ENCODE peak calls at places on chromosomes 5 and 9, in nine cellular contexts. H is left ventricle myocardium superior; X is endodermal cell; N is hippocampal formation; Q is DMS 273 treated with DMSO at 0.1 percent for 48 hours; F is stimulated activated naive CD8-positive, alpha-beta T cell treated with anti-CD3 and anti-CD28 coated beads, Interleukin-15, Interleukin-2, amounts not matched to agents 100 U/mL and 50 U/mL, for 24 hours; I is left cardiac atrium; V is M059J; P is stimulated activated CD8-positive, alpha-beta memory T cell treated with anti-CD3 and anti-CD28 coated beads, Interleukin-4, amount 100 ng/mL, for 4 hours. O is an unnamed sample.

GRCh38 chr5:62284946-62285891 is 20.8 kb upstream of the KIF2A start:
- DNase-seq in Q (no peak), P (no peak), X (no peak), V (no peak), F (peak), H (no peak), N (no peak), I (no peak), O (no peak)

GRCh38 chr5:141313711-141314110 is 6.9 kb downstream of the TAF7 start:
- DNase-seq in N (no peak), V (no peak), P (no peak), Q (no peak), I (no peak), X (no peak), F (no peak), H (no peak), O (no peak)

GRCh38 chr9:68825755-68826500 is 120.9 kb downstream of the PIP5K1B start:
- DNase-seq in N (no peak), I (no peak), X (no peak), F (no peak), Q (no peak), P (no peak), V (no peak), H (no peak), O (no peak)

GRCh38 chr9:125393426-125393825 is 131.8 kb downstream of the GAPVD1 start:
- DNase-seq in N (no peak), I (no peak), P (no peak), F (no peak), X (no peak), V (peak), Q (no peak), H (no peak), O (peak)

GRCh38 chr5:1171340-1171941 is 30.0 kb upstream of the SLC6A19 start:
- DNase-seq in H (no peak), P (no peak), Q (no peak), V (peak), F (no peak), N (no peak), X (no peak), I (peak), O (peak)

GRCh38 chr5:169225830-169226356 is 75.0 kb downstream of the SLIT3 start:
- DNase-seq in Q (no peak), N (no peak), F (no peak), X (no peak), P (no peak), H (no peak), I (no peak), V (no peak), O (no peak)

GRCh38 chr9:4356306-4356705 is 56.4 kb upstream of the GLIS3 start:
- DNase-seq in F (no peak), N (no peak), P (no peak), H (no peak), I (no peak), X (no peak), V (no peak), Q (no peak), O (no peak)

GRCh38 chr5:170809551-170809950 is 26.0 kb downstream of the GABRP start:
- DNase-seq in X (peak), I (no peak), N (peak), F (no peak), H (no peak), P (no peak), Q (peak), V (peak), O (peak)

GRCh38 chr5:173327948-173328895 is at the start of gene STC2:
- DNase-seq in I (peak), H (peak), Q (peak), V (peak), N (no peak), F (peak), P (no peak), X (peak), O (peak)

GRCh38 chr5:129118826-129119225 is 24.3 kb downstream of the ISOC1 start:
- DNase-seq in V (no peak), P (no peak), Q (no peak), X (no peak), N (no peak), F (no peak), H (no peak), I (no peak), O (no peak)

GRCh38 chr9:76655121-76655531 is 109.1 kb upstream of the PCA3 start:
- DNase-seq in V (peak), P (no peak), F (no peak), I (no peak), H (no peak), N (peak), X (no peak), Q (no peak), O (peak)

GRCh38 chr9:79185866-79186265 is 385.9 kb upstream of the TLE4 start:
- DNase-seq in Q (no peak), V (peak), F (no peak), P (no peak), H (no peak), N (no peak), X (no peak), I (no peak), O (peak)

GRCh38 chr5:159883522-159883950 is 32.7 kb upstream of the ADRA1B start:
- DNase-seq in N (no peak), X (no peak), Q (no peak), P (no peak), F (no peak), V (peak), I (no peak), H (no peak), O (peak)

GRCh38 chr5:175747539-175748060 is 89.7 kb downstream of the HRH2 start:
- DNase-seq in N (no peak), V (no peak), X (no peak), P (no peak), H (no peak), F (no peak), I (no peak), Q (no peak), O (no peak)

GRCh38 chr9:82129708-82130107 is 141.1 kb downstream of the SPATA31D1 start:
- DNase-seq in F (no peak), H (no peak), N (no peak), I (no peak), P (no peak), V (no peak), Q (no peak), X (no peak), O (no peak)

GRCh38 chr5:122183098-122183794 is 53.9 kb downstream of the ZNF474 start:
- DNase-seq in H (peak), F (no peak), N (peak), P (no peak), X (peak), Q (no peak), I (peak), V (peak), O (peak)

GRCh38 chr9:76634356-76635054 is 129.7 kb upstream of the PCA3 start:
- DNase-seq in I (no peak), V (peak), N (no peak), F (no peak), P (no peak), X (no peak), Q (no peak), H (no peak), O (peak)

GRCh38 chr5:168793844-168794837 is 215.0 kb upstream of the PANK3 start:
- DNase-seq in Q (no peak), P (no peak), X (no peak), F (peak), I (peak), V (peak), N (no peak), H (no peak), O (peak)

GRCh38 chr9:224540-225520 is 10.2 kb downstream of the DOCK8 start:
- DNase-seq in H (no peak), F (no peak), Q (no peak), N (no peak), P (no peak), I (no peak), X (no peak), V (peak), O (no peak)

GRCh38 chr9:479316-479715 is 264.7 kb downstream of the DOCK8 start:
- DNase-seq in Q (no peak), H (no peak), X (no peak), V (peak), P (no peak), I (no peak), N (no peak), F (no peak), O (no peak)

GRCh38 chr9:137672907-137673791 is 54.3 kb downstream of the EHMT1 start:
- DNase-seq in N (peak), X (peak), V (peak), I (peak), Q (peak), F (peak), P (no peak), H (peak), O (peak)

GRCh38 chr9:133956520-133957076 is 35.5 kb downstream of the VAV2 start:
- DNase-seq in X (peak), F (no peak), I (peak), P (no peak), N (no peak), H (peak), V (no peak), Q (no peak), O (no peak)

GRCh38 chr5:159210306-159210722 is 961 bp upstream of the RNF145 start:
- DNase-seq in H (no peak), I (no peak), V (peak), N (no peak), F (no peak), P (no peak), X (no peak), Q (no peak), O (no peak)

GRCh38 chr9:116471093-116471906 is 215.8 kb upstream of the TRIM32 start:
- DNase-seq in N (no peak), I (peak), Q (no peak), V (no peak), F (no peak), H (peak), P (no peak), X (peak), O (peak)

GRCh38 chr5:125719681-125720676 is 703.2 kb upstream of the GRAMD2B start:
- DNase-seq in H (no peak), F (no peak), X (no peak), V (no peak), I (no peak), N (peak), Q (no peak), P (no peak), O (peak)

GRCh38 chr5:170434953-170435605 is 45.9 kb upstream of the KCNMB1 start:
- DNase-seq in H (peak), Q (no peak), V (peak), X (peak), F (peak), N (peak), P (peak), I (peak), O (peak)

GRCh38 chr9:127899200-127899943 is at the start of gene ST6GALNAC6:
- DNase-seq in Q (no peak), V (peak), I (peak), X (peak), N (peak), H (peak), F (peak), P (no peak), O (peak)

O was measured in astrocyte.